ENCODE peak calls at places on chromosomes 2 and 18, in ten cellular contexts. R is effector CD4-positive, alpha-beta T cell; W is SHP77; G is lung; Z is activated naive CD4-positive, alpha-beta T cell treated with anti-CD3 and anti-CD28 coated beads, Interleukin-2, amount 50 U/mL, for 16 hours; H is pons; F is cerebellar cortex; U is neural crest cell; E is T-helper 17 cell; L is aorta. O is an unnamed sample.

GRCh38 chr18:77151791-77152517 is 19.4 kb upstream of the MBP start:
- DNase-seq in W (no peak), G (no peak), Z (no peak), H (no peak), U (no peak), R (no peak), E (no peak), F (no peak), L (no peak), O (no peak)

GRCh38 chr2:119126650-119127049 is 31.9 kb downstream of the C1QL2 start:
- DNase-seq in U (peak), F (peak), W (no peak), G (no peak), L (no peak), H (no peak), E (peak), Z (peak), R (no peak), O (peak)

GRCh38 chr2:55460562-55460961 is 40.9 kb upstream of the CCDC88A start:
- DNase-seq in H (no peak), R (no peak), E (no peak), G (no peak), U (no peak), Z (no peak), W (no peak), F (no peak), L (no peak), O (no peak)

GRCh38 chr2:159307942-159308341 is 21.4 kb upstream of the WDSUB1 start:
- DNase-seq in H (no peak), G (no peak), W (no peak), F (no peak), R (no peak), Z (no peak), L (no peak), U (no peak), E (no peak), O (no peak)

GRCh38 chr2:22291074-22291473 is 1093.9 kb upstream of the KLHL29 start:
- DNase-seq in W (no peak), G (no peak), L (no peak), F (no peak), U (no peak), H (no peak), E (no peak), Z (no peak), R (no peak), O (no peak)

GRCh38 chr18:22504665-22505064 is 87.0 kb upstream of the CTAGE1 start:
- DNase-seq in Z (no peak), W (no peak), R (no peak), G (no peak), F (no peak), U (no peak), H (no peak), L (no peak), E (no peak), O (no peak)

GRCh38 chr18:13629841-13630747 is 96.3 kb downstream of the FAM210A start:
- DNase-seq in F (peak), H (peak), E (peak), G (peak), L (no peak), Z (peak), W (peak), R (peak), U (peak), O (peak)

GRCh38 chr2:71615769-71616730 is 162.7 kb downstream of the DYSF start:
- DNase-seq in R (no peak), E (no peak), F (no peak), Z (no peak), U (no peak), G (peak), L (no peak), W (no peak), H (no peak), O (no peak)

GRCh38 chr2:185246717-185247116 is 491.9 kb upstream of the FSIP2 start:
- DNase-seq in G (no peak), W (no peak), F (no peak), Z (no peak), U (no peak), R (no peak), H (no peak), E (no peak), L (no peak), O (no peak)

GRCh38 chr2:120237491-120237902 is 14.3 kb upstream of the TMEM185B start:
- DNase-seq in G (no peak), F (no peak), L (no peak), E (no peak), H (no peak), W (no peak), U (no peak), R (no peak), Z (no peak), O (no peak)